ENCODE peak calls at places on chromosomes 3 and 15, in five cellular contexts. J is transverse colon, O is foreskin fibroblast, M is MM.1S, C is fibroblast of gingiva. V is an unnamed sample.

GRCh38 chr3:67016522-67017080 is 18.5 kb downstream of the KBTBD8 start:
- DNase-seq in J (no peak), O (no peak), M (peak), C (no peak), V (no peak)

GRCh38 chr15:98896802-98897732 is 110.5 kb downstream of the PGPEP1L start:
- DNase-seq in J (no peak), O (peak), M (no peak), C (peak), V (no peak)

GRCh38 chr3:25429441-25429907 is 1.4 kb downstream of the RARB start:
- DNase-seq in J (no peak), O (no peak), M (no peak), C (no peak), V (no peak)

GRCh38 chr15:101379647-101380046 is 84.6 kb upstream of the SNRPA1 start:
- DNase-seq in J (no peak), O (no peak), M (no peak), C (no peak), V (no peak)

GRCh38 chr3:153293222-153293621 is 131.2 kb downstream of the RAP2B start:
- DNase-seq in J (no peak), O (peak), M (no peak), C (peak), V (no peak)

GRCh38 chr3:35946121-35946856 is 307.0 kb downstream of the ARPP21 start:
- DNase-seq in J (no peak), O (peak), M (peak), C (no peak), V (no peak)

GRCh38 chr3:111695584-111696213 is 100.6 kb upstream of the ZBED2 start:
- DNase-seq in J (no peak), O (peak), M (no peak), C (peak), V (no peak)

GRCh38 chr3:115766587-115767492 is 143.5 kb downstream of the GAP43 start:
- DNase-seq in J (no peak), O (peak), M (no peak), C (peak), V (no peak)

GRCh38 chr3:126343675-126344074 is 13.5 kb downstream of the KLF15 start:
- DNase-seq in J (peak), O (no peak), M (no peak), C (no peak), V (peak)

GRCh38 chr3:171000281-171000680 is 26.2 kb downstream of the SLC2A2 start:
- DNase-seq in J (no peak), O (peak), M (no peak), C (no peak), V (no peak)

GRCh38 chr15:89179966-89180875 is 41.2 kb downstream of the RLBP1 start:
- DNase-seq in J (no peak), O (no peak), M (no peak), C (no peak), V (no peak)

V was measured in pancreas.